ENCODE peak calls at places on chromosomes 11 and 22, in four cellular contexts. V is fibroblast of pulmonary artery, I is epithelial cell of esophagus, P is PC-3. N is an unnamed sample.

GRCh38 chr22:47308886-47309285 is 546.4 kb downstream of the TBC1D22A start:
- DNase-seq in I (no peak), V (no peak), P (no peak), N (no peak)

GRCh38 chr11:75420224-75421034 is 12.6 kb downstream of the KLHL35 start:
- DNase-seq in P (peak; percentile 48), I (no peak), V (no peak), N (no peak)

GRCh38 chr11:94563176-94563847 is 3.9 kb upstream of the PIWIL4 start:
- DNase-seq in I (peak; percentile 71), V (peak; percentile 74), P (peak; percentile 76), N (peak; percentile 83)

GRCh38 chr22:49509016-49509415 is 318.7 kb downstream of the BRD1 start:
- DNase-seq in I (no peak), P (no peak), V (no peak), N (no peak)

GRCh38 chr22:38294193-38294592 is 21.4 kb upstream of the TMEM184B start:
- DNase-seq in V (no peak), I (no peak), P (no peak), N (no peak)

GRCh38 chr22:37632174-37633081 is 7.0 kb upstream of the SH3BP1 start:
- DNase-seq in V (no peak), I (no peak), P (no peak), N (no peak)

GRCh38 chr11:13007702-13008435 is 1.2 kb upstream of the RASSF10 start:
- DNase-seq in P (peak; percentile 65), I (peak; percentile 78), V (no peak), N (peak; percentile 90)

GRCh38 chr11:44621784-44622183 is 56.3 kb downstream of the CD82 start:
- DNase-seq in P (no peak), I (no peak), V (no peak), N (no peak)

GRCh38 chr11:20617346-20617745 is 17.9 kb downstream of the SLC6A5 start:
- DNase-seq in I (no peak), V (peak; percentile 41), P (no peak), N (no peak)

GRCh38 chr11:76810151-76810853 is 27.1 kb downstream of the TSKU start:
- DNase-seq in V (peak; percentile 59), P (peak; percentile 83), I (peak; percentile 47), N (peak; percentile 22)

GRCh38 chr11:33723238-33723881 is 12.9 kb downstream of the CD59 start:
- DNase-seq in I (peak; percentile 86), V (peak; percentile 98), P (peak; percentile 80), N (peak; percentile 81)

GRCh38 chr11:115226556-115226955 is 277.7 kb downstream of the CADM1 start:
- DNase-seq in P (no peak), I (peak; percentile 66), V (peak; percentile 19), N (peak; percentile 78)

N was measured in bronchial epithelial cell.